ENCODE peak calls at places on chromosomes 11 and 22, in ten cellular contexts. G is RPMI7951; Q is CD4-positive, alpha-beta memory T cell; I is EL; Y is mucosa of gallbladder; J is anterior cingulate cortex; W is activated CD4-positive, alpha-beta T cell treated with anti-CD3 and anti-CD28 coated beads, Interleukin-2, amount 10 ng/mL, durations not matched to agents 7 days and 5 days; D is right atrium auricular region; U is stimulated activated CD4-positive, alpha-beta T cell treated with anti-CD3 and anti-CD28 coated beads, Interleukin-12 subunit alpha, Interleukin-12 subunit beta, amount 100 ng/mL, for 24 hours; F is aorta. L is an unnamed sample.

GRCh38 chr11:19444231-19444630 is 203.5 kb upstream of the E2F8 start:
- DNase-seq in Y (no peak), I (peak), U (no peak), W (no peak), G (peak), J (no peak), Q (no peak), D (no peak), F (no peak), L (no peak)

GRCh38 chr11:79902493-79902892 is 461.7 kb upstream of the TENM4 start:
- DNase-seq in U (no peak), I (no peak), J (no peak), Y (no peak), F (no peak), Q (no peak), W (no peak), G (no peak), D (no peak), L (peak)

GRCh38 chr22:31086703-31087330 is 5.7 kb downstream of the SMTN start:
- DNase-seq in D (no peak), G (no peak), F (no peak), U (no peak), Q (no peak), I (no peak), Y (no peak), J (no peak), W (no peak), L (no peak)

GRCh38 chr11:10118830-10119229 is 175.2 kb downstream of the SBF2 start:
- DNase-seq in Q (no peak), I (no peak), Y (no peak), G (no peak), D (no peak), F (no peak), W (no peak), U (no peak), J (no peak), L (no peak)

GRCh38 chr22:26669060-26669481 is 11.7 kb downstream of the MIAT start:
- DNase-seq in U (no peak), G (peak), F (no peak), W (peak), J (no peak), D (no peak), Y (no peak), Q (no peak), I (peak), L (peak)

GRCh38 chr11:64353761-64354506 is 5.0 kb upstream of the RPS6KA4 start:
- DNase-seq in D (no peak), W (no peak), F (no peak), I (no peak), U (no peak), G (no peak), J (no peak), Q (no peak), Y (no peak), L (no peak)

GRCh38 chr11:57200937-57201336 is 19.2 kb downstream of the LRRC55 start:
- DNase-seq in J (no peak), W (no peak), Y (no peak), U (no peak), G (no peak), F (no peak), I (no peak), Q (no peak), D (no peak), L (no peak)

GRCh38 chr22:19799322-19800190 is 39.0 kb downstream of the TBX1 start:
- DNase-seq in G (peak), W (no peak), U (no peak), Y (no peak), F (peak), I (peak), J (no peak), D (no peak), Q (no peak), L (no peak)

GRCh38 chr22:19058713-19059451 is 63.3 kb downstream of the DGCR2 start:
- DNase-seq in F (no peak), D (no peak), I (no peak), Y (no peak), J (no peak), W (no peak), G (no peak), U (no peak), Q (no peak), L (peak)

GRCh38 chr22:42343551-42344081 is 73.2 kb upstream of the TCF20 start:
- DNase-seq in U (no peak), G (no peak), Q (no peak), F (no peak), D (no peak), Y (no peak), I (peak), J (no peak), W (no peak), L (peak)

GRCh38 chr22:49663823-49664222 is 163.8 kb downstream of the BRD1 start:
- DNase-seq in F (peak), W (no peak), Y (no peak), I (no peak), D (no peak), J (no peak), Q (no peak), G (no peak), U (no peak), L (no peak)

GRCh38 chr11:78622666-78623065 is 48.0 kb upstream of the NARS2 start:
- DNase-seq in F (no peak), U (no peak), Q (no peak), D (no peak), I (no peak), G (no peak), W (no peak), Y (no peak), J (no peak), L (peak)

GRCh38 chr11:64566915-64567882 is 23.8 kb upstream of the SLC22A12 start:
- DNase-seq in U (no peak), F (peak), I (no peak), D (no peak), W (no peak), G (no peak), Y (no peak), J (no peak), Q (no peak), L (no peak)

GRCh38 chr11:110919241-110919893 is 207.1 kb upstream of the ARHGAP20 start:
- DNase-seq in I (no peak), U (no peak), J (no peak), F (no peak), Y (no peak), G (no peak), W (no peak), D (no peak), Q (no peak), L (no peak)

GRCh38 chr11:109027851-109028250 is 363.0 kb downstream of the DDX10 start:
- DNase-seq in J (no peak), F (no peak), Y (no peak), U (no peak), W (no peak), G (no peak), D (no peak), Q (no peak), I (no peak), L (no peak)

GRCh38 chr11:5071815-5072214 is 2.4 kb downstream of the OR52E1 start:
- DNase-seq in W (no peak), F (no peak), Q (no peak), I (no peak), Y (no peak), U (no peak), D (no peak), G (no peak), J (no peak), L (no peak)

GRCh38 chr11:86460461-86461404 is 86.0 kb downstream of the CCDC81 start:
- DNase-seq in G (peak), I (no peak), D (no peak), W (no peak), Q (no peak), F (no peak), Y (no peak), U (no peak), J (peak), L (peak)

GRCh38 chr11:383431-383830 is 10.6 kb upstream of the PKP3 start:
- DNase-seq in F (no peak), D (no peak), Q (no peak), I (no peak), W (no peak), J (no peak), G (no peak), Y (no peak), U (no peak), L (no peak)

GRCh38 chr11:77140231-77140959 is 12.3 kb downstream of the MYO7A start:
- DNase-seq in Q (no peak), Y (no peak), I (peak), G (peak), J (no peak), U (no peak), D (peak), F (no peak), W (no peak), L (no peak)

GRCh38 chr22:27065259-27065658 is 407.9 kb downstream of the MIAT start:
- DNase-seq in W (no peak), Y (no peak), I (no peak), D (no peak), F (no peak), J (no peak), U (no peak), G (no peak), Q (no peak), L (no peak)

GRCh38 chr22:30705710-30706651 is 11.3 kb downstream of the OSBP2 start:
- DNase-seq in J (peak), Y (no peak), W (no peak), G (peak), I (peak), Q (no peak), F (no peak), D (no peak), U (no peak), L (peak)

GRCh38 chr11:76788661-76789442 is 5.7 kb downstream of the TSKU start:
- DNase-seq in W (no peak), F (no peak), U (no peak), Q (no peak), Y (peak), G (peak), D (no peak), J (no peak), I (no peak), L (peak)

GRCh38 chr11:9838229-9838628 is 174.4 kb downstream of the SWAP70 start:
- DNase-seq in U (no peak), I (peak), D (no peak), J (no peak), W (no peak), G (peak), Q (no peak), F (no peak), Y (no peak), L (peak)

GRCh38 chr11:30017467-30017895 is 651 bp upstream of the KCNA4 start:
- DNase-seq in Y (no peak), Q (no peak), I (no peak), J (no peak), U (no peak), D (no peak), G (no peak), F (no peak), W (no peak), L (no peak)

GRCh38 chr11:118212781-118213565 is 11.8 kb downstream of the JAML start:
- DNase-seq in W (no peak), Q (no peak), Y (no peak), F (no peak), I (no peak), G (no peak), D (no peak), J (no peak), U (no peak), L (no peak)

GRCh38 chr11:69938206-69938605 is 119.0 kb upstream of the FGF3 start:
- DNase-seq in W (no peak), Q (no peak), D (no peak), U (no peak), F (peak), G (no peak), I (no peak), J (no peak), Y (no peak), L (no peak)

GRCh38 chr11:111770581-111771134 is 4.5 kb upstream of the PPP2R1B start:
- DNase-seq in Q (no peak), F (no peak), I (no peak), W (no peak), J (no peak), G (no peak), D (no peak), Y (no peak), U (no peak), L (peak)

GRCh38 chr22:47734511-47734910 is 972.1 kb downstream of the TBC1D22A start:
- DNase-seq in I (no peak), W (no peak), J (no peak), Q (no peak), Y (no peak), G (no peak), D (no peak), U (no peak), F (no peak), L (no peak)

GRCh38 chr11:63592975-63593395 is 21.2 kb downstream of the PLAAT3 start:
- DNase-seq in G (peak), Q (no peak), U (no peak), D (no peak), J (peak), F (no peak), W (no peak), Y (no peak), I (peak), L (peak)

GRCh38 chr22:17266261-17266971 is 47.2 kb upstream of the ADA2 start:
- DNase-seq in Y (no peak), I (no peak), F (no peak), W (peak), J (peak), G (no peak), D (no peak), Q (peak), U (no peak), L (no peak)

GRCh38 chr11:70174846-70175764 is 28.0 kb upstream of the FADD start:
- DNase-seq in G (no peak), I (no peak), D (no peak), U (no peak), F (no peak), Q (no peak), J (no peak), Y (no peak), W (no peak), L (no peak)

GRCh38 chr22:17918840-17919239 is 105.5 kb downstream of the MICAL3 start:
- DNase-seq in Y (no peak), G (peak), Q (no peak), U (no peak), D (no peak), J (no peak), F (no peak), I (peak), W (no peak), L (peak)

GRCh38 chr11:10221342-10221741 is 72.7 kb downstream of the SBF2 start:
- DNase-seq in F (no peak), D (no peak), Q (no peak), U (no peak), J (no peak), Y (no peak), I (no peak), G (no peak), W (no peak), L (no peak)